ENCODE peak calls at places on chromosomes 2 and 18, in ten cellular contexts. One of them, this sample, is unnamed.

GRCh38 chr18:58723810-58724602 is 52.7 kb downstream of the MALT1 start:
- DNase-seq in heart left ventricle: no peak
- DNase-seq in endothelial cell of umbilical vein: no peak
- DNase-seq in body of pancreas: no peak
- DNase-seq in IMR-90: peak
- DNase-seq in sigmoid colon: no peak
- DNase-seq in transverse colon: no peak
- DNase-seq in H54: no peak
- DNase-seq in esophagus squamous epithelium: no peak
- DNase-seq in stomach: no peak
- DNase-seq in this sample: no peak

GRCh38 chr2:237280235-237280634 is 133.7 kb downstream of the COL6A3 start:
- DNase-seq in heart left ventricle: no peak
- DNase-seq in endothelial cell of umbilical vein: no peak
- DNase-seq in body of pancreas: no peak
- DNase-seq in IMR-90: peak
- DNase-seq in sigmoid colon: no peak
- DNase-seq in transverse colon: no peak
- DNase-seq in H54: no peak
- DNase-seq in esophagus squamous epithelium: no peak
- DNase-seq in stomach: no peak
- DNase-seq in this sample: no peak

GRCh38 chr2:68643011-68643873 is at the start of gene PROKR1:
- DNase-seq in heart left ventricle: peak
- DNase-seq in endothelial cell of umbilical vein: peak
- DNase-seq in body of pancreas: peak
- DNase-seq in IMR-90: no peak
- DNase-seq in sigmoid colon: no peak
- DNase-seq in transverse colon: peak
- DNase-seq in H54: no peak
- DNase-seq in esophagus squamous epithelium: no peak
- DNase-seq in stomach: peak
- DNase-seq in this sample: peak

GRCh38 chr18:9890957-9891356 is 5.2 kb downstream of the TXNDC2 start:
- DNase-seq in heart left ventricle: no peak
- DNase-seq in endothelial cell of umbilical vein: no peak
- DNase-seq in body of pancreas: no peak
- DNase-seq in IMR-90: no peak
- DNase-seq in sigmoid colon: no peak
- DNase-seq in transverse colon: no peak
- DNase-seq in H54: no peak
- DNase-seq in esophagus squamous epithelium: no peak
- DNase-seq in stomach: no peak
- DNase-seq in this sample: no peak

GRCh38 chr2:233410191-233410760 is 56.0 kb downstream of the DGKD start:
- DNase-seq in heart left ventricle: no peak
- DNase-seq in endothelial cell of umbilical vein: peak
- DNase-seq in body of pancreas: peak
- DNase-seq in IMR-90: no peak
- DNase-seq in sigmoid colon: no peak
- DNase-seq in transverse colon: no peak
- DNase-seq in H54: no peak
- DNase-seq in esophagus squamous epithelium: no peak
- DNase-seq in stomach: peak
- DNase-seq in this sample: no peak

GRCh38 chr2:184402381-184402780 is 195.9 kb upstream of the ZNF804A start:
- DNase-seq in heart left ventricle: no peak
- DNase-seq in endothelial cell of umbilical vein: no peak
- DNase-seq in body of pancreas: no peak
- DNase-seq in IMR-90: no peak
- DNase-seq in sigmoid colon: no peak
- DNase-seq in transverse colon: no peak
- DNase-seq in H54: no peak
- DNase-seq in esophagus squamous epithelium: no peak
- DNase-seq in stomach: no peak
- DNase-seq in this sample: no peak

GRCh38 chr18:63374520-63374919 is 7.5 kb upstream of the KDSR start:
- DNase-seq in heart left ventricle: no peak
- DNase-seq in endothelial cell of umbilical vein: no peak
- DNase-seq in body of pancreas: no peak
- DNase-seq in IMR-90: peak
- DNase-seq in sigmoid colon: no peak
- DNase-seq in transverse colon: no peak
- DNase-seq in H54: no peak
- DNase-seq in esophagus squamous epithelium: no peak
- DNase-seq in stomach: no peak
- DNase-seq in this sample: no peak

GRCh38 chr18:12401881-12402280 is 5.8 kb upstream of the PRELID3A start:
- DNase-seq in heart left ventricle: no peak
- DNase-seq in endothelial cell of umbilical vein: no peak
- DNase-seq in body of pancreas: no peak
- DNase-seq in IMR-90: no peak
- DNase-seq in sigmoid colon: peak
- DNase-seq in transverse colon: no peak
- DNase-seq in H54: no peak
- DNase-seq in esophagus squamous epithelium: no peak
- DNase-seq in stomach: no peak
- DNase-seq in this sample: no peak

GRCh38 chr18:25282282-25282681 is 69.7 kb downstream of the ZNF521 start:
- DNase-seq in heart left ventricle: peak
- DNase-seq in endothelial cell of umbilical vein: peak
- DNase-seq in body of pancreas: no peak
- DNase-seq in IMR-90: no peak
- DNase-seq in sigmoid colon: peak
- DNase-seq in transverse colon: peak
- DNase-seq in H54: no peak
- DNase-seq in esophagus squamous epithelium: no peak
- DNase-seq in stomach: no peak
- DNase-seq in this sample: no peak

GRCh38 chr2:157182834-157183396 is 74.6 kb upstream of the GALNT5 start:
- DNase-seq in heart left ventricle: no peak
- DNase-seq in endothelial cell of umbilical vein: peak
- DNase-seq in body of pancreas: no peak
- DNase-seq in IMR-90: peak
- DNase-seq in sigmoid colon: no peak
- DNase-seq in transverse colon: no peak
- DNase-seq in H54: peak
- DNase-seq in esophagus squamous epithelium: no peak
- DNase-seq in stomach: no peak
- DNase-seq in this sample: no peak

GRCh38 chr2:217802261-217802660 is 200.5 kb downstream of the TNS1 start:
- DNase-seq in heart left ventricle: peak
- DNase-seq in endothelial cell of umbilical vein: no peak
- DNase-seq in body of pancreas: peak
- DNase-seq in IMR-90: no peak
- DNase-seq in sigmoid colon: peak
- DNase-seq in transverse colon: no peak
- DNase-seq in H54: no peak
- DNase-seq in esophagus squamous epithelium: no peak
- DNase-seq in stomach: no peak
- DNase-seq in this sample: no peak

GRCh38 chr2:156436477-156437085 is 402 bp downstream of the GPD2 start:
- DNase-seq in heart left ventricle: no peak
- DNase-seq in endothelial cell of umbilical vein: peak
- DNase-seq in body of pancreas: peak
- DNase-seq in IMR-90: peak
- DNase-seq in sigmoid colon: no peak
- DNase-seq in transverse colon: peak
- DNase-seq in H54: peak
- DNase-seq in esophagus squamous epithelium: no peak
- DNase-seq in stomach: peak
- DNase-seq in this sample: no peak

GRCh38 chr2:184734338-184734737 is 136.0 kb downstream of the ZNF804A start:
- DNase-seq in heart left ventricle: no peak
- DNase-seq in endothelial cell of umbilical vein: no peak
- DNase-seq in body of pancreas: no peak
- DNase-seq in IMR-90: no peak
- DNase-seq in sigmoid colon: no peak
- DNase-seq in transverse colon: no peak
- DNase-seq in H54: no peak
- DNase-seq in esophagus squamous epithelium: no peak
- DNase-seq in stomach: no peak
- DNase-seq in this sample: no peak

GRCh38 chr2:213627054-213627710 is 342.9 kb downstream of the SPAG16 start:
- DNase-seq in heart left ventricle: no peak
- DNase-seq in endothelial cell of umbilical vein: no peak
- DNase-seq in body of pancreas: no peak
- DNase-seq in IMR-90: no peak
- DNase-seq in sigmoid colon: no peak
- DNase-seq in transverse colon: no peak
- DNase-seq in H54: no peak
- DNase-seq in esophagus squamous epithelium: no peak
- DNase-seq in stomach: no peak
- DNase-seq in this sample: no peak

GRCh38 chr18:36629836-36630235 is 199.0 kb downstream of the TPGS2 start:
- DNase-seq in heart left ventricle: no peak
- DNase-seq in endothelial cell of umbilical vein: no peak
- DNase-seq in body of pancreas: no peak
- DNase-seq in IMR-90: no peak
- DNase-seq in sigmoid colon: no peak
- DNase-seq in transverse colon: no peak
- DNase-seq in H54: no peak
- DNase-seq in esophagus squamous epithelium: no peak
- DNase-seq in stomach: no peak
- DNase-seq in this sample: no peak

GRCh38 chr2:62112192-62112591 is 83.7 kb upstream of the B3GNT2 start:
- DNase-seq in heart left ventricle: no peak
- DNase-seq in endothelial cell of umbilical vein: peak
- DNase-seq in body of pancreas: no peak
- DNase-seq in IMR-90: no peak
- DNase-seq in sigmoid colon: no peak
- DNase-seq in transverse colon: no peak
- DNase-seq in H54: no peak
- DNase-seq in esophagus squamous epithelium: no peak
- DNase-seq in stomach: no peak
- DNase-seq in this sample: no peak

GRCh38 chr2:66433695-66433944 is 1.3 kb upstream of the MEIS1 start:
- DNase-seq in heart left ventricle: no peak
- DNase-seq in endothelial cell of umbilical vein: no peak
- DNase-seq in body of pancreas: no peak
- DNase-seq in IMR-90: no peak
- DNase-seq in sigmoid colon: no peak
- DNase-seq in transverse colon: no peak
- DNase-seq in H54: no peak
- DNase-seq in esophagus squamous epithelium: no peak
- DNase-seq in stomach: no peak
- DNase-seq in this sample: no peak
- TF ChIP-seq POLR2A in heart left ventricle: no peak
- TF ChIP-seq POLR2A in endothelial cell of umbilical vein: no peak
- TF ChIP-seq POLR2A in body of pancreas: peak
- TF ChIP-seq POLR2A in IMR-90: peak
- TF ChIP-seq POLR2A in sigmoid colon: no peak
- TF ChIP-seq POLR2A in transverse colon: no peak
- TF ChIP-seq POLR2A in H54: no peak
- TF ChIP-seq POLR2A in esophagus squamous epithelium: no peak
- TF ChIP-seq POLR2A in stomach: no peak
- TF ChIP-seq POLR2A in this sample: no peak

GRCh38 chr18:54267688-54268087 is 1.6 kb upstream of the POLI start:
- DNase-seq in heart left ventricle: no peak
- DNase-seq in endothelial cell of umbilical vein: no peak
- DNase-seq in body of pancreas: no peak
- DNase-seq in IMR-90: no peak
- DNase-seq in sigmoid colon: no peak
- DNase-seq in transverse colon: no peak
- DNase-seq in H54: no peak
- DNase-seq in esophagus squamous epithelium: no peak
- DNase-seq in stomach: no peak
- DNase-seq in this sample: no peak

GRCh38 chr18:54269924-54270844 is 867 bp downstream of the POLI start:
- DNase-seq in heart left ventricle: no peak
- DNase-seq in endothelial cell of umbilical vein: peak
- DNase-seq in body of pancreas: peak
- DNase-seq in IMR-90: peak
- DNase-seq in sigmoid colon: peak
- DNase-seq in transverse colon: peak
- DNase-seq in H54: peak
- DNase-seq in esophagus squamous epithelium: no peak
- DNase-seq in stomach: peak
- DNase-seq in this sample: no peak
- TF ChIP-seq POLR2A in heart left ventricle: no peak
- TF ChIP-seq POLR2A in endothelial cell of umbilical vein: peak
- TF ChIP-seq POLR2A in body of pancreas: no peak
- TF ChIP-seq POLR2A in IMR-90: no peak
- TF ChIP-seq POLR2A in sigmoid colon: no peak
- TF ChIP-seq POLR2A in transverse colon: no peak
- TF ChIP-seq POLR2A in H54: no peak
- TF ChIP-seq POLR2A in esophagus squamous epithelium: no peak
- TF ChIP-seq POLR2A in stomach: no peak
- TF ChIP-seq POLR2A in this sample: no peak

DNA sequence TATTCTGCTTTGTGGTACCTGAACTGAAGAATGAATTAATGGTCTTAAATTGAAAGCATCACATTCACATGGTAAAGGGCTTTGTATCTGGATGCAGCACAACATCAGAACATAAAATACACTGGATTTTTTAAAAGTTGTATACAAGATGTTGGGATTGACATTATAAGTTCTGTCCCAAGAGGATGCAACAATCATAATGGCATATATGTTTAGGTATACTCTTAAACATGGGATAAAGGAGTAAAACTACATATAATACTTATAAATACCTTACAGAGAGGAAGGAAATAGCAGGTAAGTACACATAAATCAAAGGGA is 171.9 kb downstream of the THADA start:
- DNase-seq in heart left ventricle: no peak
- DNase-seq in endothelial cell of umbilical vein: no peak
- DNase-seq in body of pancreas: no peak
- DNase-seq in IMR-90: no peak
- DNase-seq in sigmoid colon: no peak
- DNase-seq in transverse colon: no peak
- DNase-seq in H54: no peak
- DNase-seq in esophagus squamous epithelium: no peak
- DNase-seq in stomach: no peak
- DNase-seq in this sample: no peak
- TF ChIP-seq POLR2A in heart left ventricle: no peak
- TF ChIP-seq POLR2A in endothelial cell of umbilical vein: no peak
- TF ChIP-seq POLR2A in body of pancreas: no peak
- TF ChIP-seq POLR2A in IMR-90: no peak
- TF ChIP-seq POLR2A in sigmoid colon: no peak
- TF ChIP-seq POLR2A in transverse colon: no peak
- TF ChIP-seq POLR2A in H54: no peak
- TF ChIP-seq POLR2A in esophagus squamous epithelium: no peak
- TF ChIP-seq POLR2A in stomach: no peak
- TF ChIP-seq POLR2A in this sample: no peak

DNA sequence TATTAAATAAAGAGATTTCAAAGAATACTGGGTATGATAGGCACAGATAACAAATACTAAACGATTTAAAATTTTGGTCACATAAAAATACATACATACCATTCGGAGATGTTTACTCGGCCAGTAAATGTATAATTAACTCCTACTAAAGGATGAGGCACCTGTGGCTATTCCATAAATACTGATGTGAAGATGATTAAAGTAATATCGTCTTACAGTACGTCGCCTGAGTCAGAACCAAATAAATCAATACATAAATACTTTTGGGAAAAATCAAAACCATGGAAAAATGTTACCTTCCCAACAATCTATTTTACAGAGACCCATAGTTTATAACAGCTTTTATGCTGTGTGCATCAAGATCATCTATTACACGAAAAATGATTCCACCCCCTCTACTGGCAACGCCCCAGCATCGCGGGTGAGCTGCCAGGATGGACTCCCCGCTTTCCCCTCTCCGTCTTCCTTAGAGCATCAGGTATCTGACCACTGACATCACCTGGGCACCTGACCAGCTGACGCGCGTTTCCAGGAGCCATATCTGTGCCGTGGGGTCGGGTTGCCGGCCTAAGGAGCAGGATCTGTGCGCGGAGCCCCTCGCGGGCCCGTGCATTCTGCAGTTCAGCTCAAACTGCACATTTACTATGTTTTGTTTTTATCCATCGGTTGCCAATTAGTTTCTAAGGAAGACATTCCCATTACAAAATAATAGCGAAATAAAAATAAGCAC is 970 bp downstream of the ICA1L start:
- DNase-seq in heart left ventricle: peak
- DNase-seq in endothelial cell of umbilical vein: peak
- DNase-seq in body of pancreas: peak
- DNase-seq in IMR-90: peak
- DNase-seq in sigmoid colon: peak
- DNase-seq in transverse colon: peak
- DNase-seq in H54: peak
- DNase-seq in esophagus squamous epithelium: no peak
- DNase-seq in stomach: peak
- DNase-seq in this sample: peak
- TF ChIP-seq POLR2A in heart left ventricle: no peak
- TF ChIP-seq POLR2A in endothelial cell of umbilical vein: no peak
- TF ChIP-seq POLR2A in body of pancreas: peak
- TF ChIP-seq POLR2A in IMR-90: no peak
- TF ChIP-seq POLR2A in sigmoid colon: no peak
- TF ChIP-seq POLR2A in transverse colon: no peak
- TF ChIP-seq POLR2A in H54: no peak
- TF ChIP-seq POLR2A in esophagus squamous epithelium: no peak
- TF ChIP-seq POLR2A in stomach: no peak
- TF ChIP-seq POLR2A in this sample: no peak

This sample was measured in GM12891.